ENCODE peak calls at places on chromosome 18, in ten cellular contexts. One of them, this sample, is unnamed.

GRCh38 chr18:13374096-13374467 is 155.5 kb downstream of the LDLRAD4 start:
- DNase-seq in activated CD4-positive, alpha-beta T cell treated with anti-CD3 and anti-CD28 coated beads, Interleukin-2, amount 50 U/mL, for 4 hours: no peak
- DNase-seq in NCI-H2081 treated with DMSO at 0.1 percent for 48 hours: no peak
- DNase-seq in fibroblast of pulmonary artery: no peak
- DNase-seq in T-helper 2 cell: no peak
- DNase-seq in H9: no peak
- DNase-seq in left cardiac atrium: no peak
- DNase-seq in upper lobe of right lung: no peak
- DNase-seq in HuH-7.5: no peak
- DNase-seq in NCI-H1930: no peak
- DNase-seq in this sample: peak; percentile 67

GRCh38 chr18:36047521-36047920 is 19.8 kb downstream of the RPRD1A start:
- DNase-seq in upper lobe of right lung: no peak
- DNase-seq in H9: no peak
- DNase-seq in NCI-H1930: no peak
- DNase-seq in NCI-H2081 treated with DMSO at 0.1 percent for 48 hours: no peak
- DNase-seq in HuH-7.5: no peak
- DNase-seq in fibroblast of pulmonary artery: no peak
- DNase-seq in T-helper 2 cell: no peak
- DNase-seq in activated CD4-positive, alpha-beta T cell treated with anti-CD3 and anti-CD28 coated beads, Interleukin-2, amount 50 U/mL, for 4 hours: no peak
- DNase-seq in left cardiac atrium: no peak
- DNase-seq in this sample: no peak

GRCh38 chr18:63410792-63411191 is 11.5 kb downstream of the VPS4B start:
- DNase-seq in left cardiac atrium: no peak
- DNase-seq in NCI-H2081 treated with DMSO at 0.1 percent for 48 hours: no peak
- DNase-seq in H9: no peak
- DNase-seq in HuH-7.5: no peak
- DNase-seq in upper lobe of right lung: no peak
- DNase-seq in NCI-H1930: no peak
- DNase-seq in T-helper 2 cell: no peak
- DNase-seq in fibroblast of pulmonary artery: peak; percentile 50
- DNase-seq in activated CD4-positive, alpha-beta T cell treated with anti-CD3 and anti-CD28 coated beads, Interleukin-2, amount 50 U/mL, for 4 hours: no peak
- DNase-seq in this sample: no peak

GRCh38 chr18:12023375-12023774 is 42.1 kb downstream of the IMPA2 start:
- DNase-seq in HuH-7.5: no peak
- DNase-seq in activated CD4-positive, alpha-beta T cell treated with anti-CD3 and anti-CD28 coated beads, Interleukin-2, amount 50 U/mL, for 4 hours: no peak
- DNase-seq in upper lobe of right lung: no peak
- DNase-seq in NCI-H2081 treated with DMSO at 0.1 percent for 48 hours: no peak
- DNase-seq in fibroblast of pulmonary artery: no peak
- DNase-seq in H9: no peak
- DNase-seq in T-helper 2 cell: no peak
- DNase-seq in left cardiac atrium: no peak
- DNase-seq in NCI-H1930: no peak
- DNase-seq in this sample: no peak

GRCh38 chr18:3554091-3554601 is 104.2 kb downstream of the TGIF1 start:
- DNase-seq in left cardiac atrium: no peak
- DNase-seq in H9: peak; percentile 71
- DNase-seq in T-helper 2 cell: no peak
- DNase-seq in NCI-H1930: no peak
- DNase-seq in upper lobe of right lung: no peak
- DNase-seq in fibroblast of pulmonary artery: peak; percentile 4
- DNase-seq in NCI-H2081 treated with DMSO at 0.1 percent for 48 hours: no peak
- DNase-seq in activated CD4-positive, alpha-beta T cell treated with anti-CD3 and anti-CD28 coated beads, Interleukin-2, amount 50 U/mL, for 4 hours: no peak
- DNase-seq in HuH-7.5: no peak
- DNase-seq in this sample: no peak

GRCh38 chr18:55287146-55287806 is 300.7 kb downstream of the TCF4 start:
- DNase-seq in T-helper 2 cell: no peak
- DNase-seq in left cardiac atrium: no peak
- DNase-seq in NCI-H1930: no peak
- DNase-seq in HuH-7.5: no peak
- DNase-seq in activated CD4-positive, alpha-beta T cell treated with anti-CD3 and anti-CD28 coated beads, Interleukin-2, amount 50 U/mL, for 4 hours: no peak
- DNase-seq in upper lobe of right lung: no peak
- DNase-seq in H9: no peak
- DNase-seq in NCI-H2081 treated with DMSO at 0.1 percent for 48 hours: no peak
- DNase-seq in fibroblast of pulmonary artery: no peak
- DNase-seq in this sample: no peak

GRCh38 chr18:11163668-11164067 is 14.3 kb upstream of the PIEZO2 start:
- DNase-seq in H9: peak; percentile 65
- DNase-seq in fibroblast of pulmonary artery: peak; percentile 42
- DNase-seq in NCI-H1930: no peak
- DNase-seq in activated CD4-positive, alpha-beta T cell treated with anti-CD3 and anti-CD28 coated beads, Interleukin-2, amount 50 U/mL, for 4 hours: no peak
- DNase-seq in left cardiac atrium: no peak
- DNase-seq in HuH-7.5: no peak
- DNase-seq in T-helper 2 cell: no peak
- DNase-seq in NCI-H2081 treated with DMSO at 0.1 percent for 48 hours: no peak
- DNase-seq in upper lobe of right lung: no peak
- DNase-seq in this sample: no peak

GRCh38 chr18:61893971-61894750 is 1.4 kb upstream of the RNF152 start:
- DNase-seq in NCI-H1930: peak; percentile 62
- DNase-seq in NCI-H2081 treated with DMSO at 0.1 percent for 48 hours: no peak
- DNase-seq in upper lobe of right lung: peak; percentile 87
- DNase-seq in fibroblast of pulmonary artery: peak; percentile 67
- DNase-seq in activated CD4-positive, alpha-beta T cell treated with anti-CD3 and anti-CD28 coated beads, Interleukin-2, amount 50 U/mL, for 4 hours: peak; percentile 65
- DNase-seq in HuH-7.5: peak; percentile 69
- DNase-seq in H9: peak; percentile 82
- DNase-seq in T-helper 2 cell: peak; percentile 16
- DNase-seq in left cardiac atrium: peak; percentile 82
- DNase-seq in this sample: peak; percentile 95

GRCh38 chr18:61756244-61756643 is 136.6 kb downstream of the RNF152 start:
- DNase-seq in left cardiac atrium: no peak
- DNase-seq in H9: no peak
- DNase-seq in NCI-H2081 treated with DMSO at 0.1 percent for 48 hours: no peak
- DNase-seq in T-helper 2 cell: no peak
- DNase-seq in HuH-7.5: no peak
- DNase-seq in fibroblast of pulmonary artery: no peak
- DNase-seq in activated CD4-positive, alpha-beta T cell treated with anti-CD3 and anti-CD28 coated beads, Interleukin-2, amount 50 U/mL, for 4 hours: no peak
- DNase-seq in NCI-H1930: no peak
- DNase-seq in upper lobe of right lung: no peak
- DNase-seq in this sample: no peak

GRCh38 chr18:3061581-3062416 is 48.9 kb upstream of the LPIN2 start:
- DNase-seq in NCI-H1930: no peak
- DNase-seq in HuH-7.5: no peak
- DNase-seq in activated CD4-positive, alpha-beta T cell treated with anti-CD3 and anti-CD28 coated beads, Interleukin-2, amount 50 U/mL, for 4 hours: peak; percentile 10
- DNase-seq in left cardiac atrium: no peak
- DNase-seq in fibroblast of pulmonary artery: no peak
- DNase-seq in upper lobe of right lung: no peak
- DNase-seq in NCI-H2081 treated with DMSO at 0.1 percent for 48 hours: no peak
- DNase-seq in H9: no peak
- DNase-seq in T-helper 2 cell: peak; percentile 66
- DNase-seq in this sample: no peak

GRCh38 chr18:32735781-32736180 is 37.0 kb downstream of the KLHL14 start:
- DNase-seq in fibroblast of pulmonary artery: peak; percentile 5
- DNase-seq in NCI-H2081 treated with DMSO at 0.1 percent for 48 hours: peak; percentile 65
- DNase-seq in NCI-H1930: no peak
- DNase-seq in T-helper 2 cell: no peak
- DNase-seq in upper lobe of right lung: no peak
- DNase-seq in H9: no peak
- DNase-seq in left cardiac atrium: no peak
- DNase-seq in activated CD4-positive, alpha-beta T cell treated with anti-CD3 and anti-CD28 coated beads, Interleukin-2, amount 50 U/mL, for 4 hours: no peak
- DNase-seq in HuH-7.5: no peak
- DNase-seq in this sample: no peak

GRCh38 chr18:62566199-62566598 is 43.4 kb downstream of the ZCCHC2 start:
- DNase-seq in left cardiac atrium: peak; percentile 40
- DNase-seq in upper lobe of right lung: no peak
- DNase-seq in activated CD4-positive, alpha-beta T cell treated with anti-CD3 and anti-CD28 coated beads, Interleukin-2, amount 50 U/mL, for 4 hours: no peak
- DNase-seq in NCI-H2081 treated with DMSO at 0.1 percent for 48 hours: no peak
- DNase-seq in H9: no peak
- DNase-seq in T-helper 2 cell: no peak
- DNase-seq in fibroblast of pulmonary artery: peak; percentile 30
- DNase-seq in NCI-H1930: no peak
- DNase-seq in HuH-7.5: no peak
- DNase-seq in this sample: no peak

GRCh38 chr18:50662177-50662576 is 102.3 kb downstream of the MAPK4 start:
- DNase-seq in upper lobe of right lung: no peak
- DNase-seq in HuH-7.5: peak; percentile 60
- DNase-seq in NCI-H1930: no peak
- DNase-seq in NCI-H2081 treated with DMSO at 0.1 percent for 48 hours: no peak
- DNase-seq in left cardiac atrium: no peak
- DNase-seq in fibroblast of pulmonary artery: peak; percentile 20
- DNase-seq in activated CD4-positive, alpha-beta T cell treated with anti-CD3 and anti-CD28 coated beads, Interleukin-2, amount 50 U/mL, for 4 hours: no peak
- DNase-seq in T-helper 2 cell: no peak
- DNase-seq in H9: no peak
- DNase-seq in this sample: no peak

GRCh38 chr18:991441-991840 is 86.8 kb downstream of the ADCYAP1 start:
- DNase-seq in upper lobe of right lung: no peak
- DNase-seq in HuH-7.5: no peak
- DNase-seq in activated CD4-positive, alpha-beta T cell treated with anti-CD3 and anti-CD28 coated beads, Interleukin-2, amount 50 U/mL, for 4 hours: no peak
- DNase-seq in left cardiac atrium: no peak
- DNase-seq in NCI-H2081 treated with DMSO at 0.1 percent for 48 hours: no peak
- DNase-seq in T-helper 2 cell: no peak
- DNase-seq in fibroblast of pulmonary artery: no peak
- DNase-seq in H9: no peak
- DNase-seq in NCI-H1930: no peak
- DNase-seq in this sample: no peak

GRCh38 chr18:61169386-61169785 is 163.8 kb upstream of the CDH20 start:
- DNase-seq in activated CD4-positive, alpha-beta T cell treated with anti-CD3 and anti-CD28 coated beads, Interleukin-2, amount 50 U/mL, for 4 hours: no peak
- DNase-seq in NCI-H2081 treated with DMSO at 0.1 percent for 48 hours: no peak
- DNase-seq in T-helper 2 cell: no peak
- DNase-seq in left cardiac atrium: no peak
- DNase-seq in fibroblast of pulmonary artery: no peak
- DNase-seq in NCI-H1930: no peak
- DNase-seq in upper lobe of right lung: no peak
- DNase-seq in H9: no peak
- DNase-seq in HuH-7.5: no peak
- DNase-seq in this sample: no peak

GRCh38 chr18:7096838-7097237 is 20.8 kb downstream of the LAMA1 start:
- DNase-seq in fibroblast of pulmonary artery: no peak
- DNase-seq in activated CD4-positive, alpha-beta T cell treated with anti-CD3 and anti-CD28 coated beads, Interleukin-2, amount 50 U/mL, for 4 hours: no peak
- DNase-seq in H9: no peak
- DNase-seq in upper lobe of right lung: no peak
- DNase-seq in T-helper 2 cell: no peak
- DNase-seq in left cardiac atrium: no peak
- DNase-seq in HuH-7.5: no peak
- DNase-seq in NCI-H1930: no peak
- DNase-seq in NCI-H2081 treated with DMSO at 0.1 percent for 48 hours: no peak
- DNase-seq in this sample: no peak

GRCh38 chr18:12046046-12046750 is 47.4 kb upstream of the ANKRD62 start:
- DNase-seq in NCI-H2081 treated with DMSO at 0.1 percent for 48 hours: no peak
- DNase-seq in left cardiac atrium: no peak
- DNase-seq in NCI-H1930: no peak
- DNase-seq in upper lobe of right lung: no peak
- DNase-seq in activated CD4-positive, alpha-beta T cell treated with anti-CD3 and anti-CD28 coated beads, Interleukin-2, amount 50 U/mL, for 4 hours: no peak
- DNase-seq in HuH-7.5: no peak
- DNase-seq in T-helper 2 cell: no peak
- DNase-seq in fibroblast of pulmonary artery: no peak
- DNase-seq in H9: no peak
- DNase-seq in this sample: no peak

This sample was measured in kidney.